ENCODE peak calls at places on chromosome 6, in eight cellular contexts. N is smooth muscle cell of the brain vasculature; U is iris pigment epithelial cell; C is non-pigmented ciliary epithelial cell; X is activated naive CD4-positive, alpha-beta T cell treated with anti-CD3 and anti-CD28 coated beads for 36 hours; T is stimulated activated CD8-positive, alpha-beta memory T cell treated with anti-CD3 and anti-CD28 coated beads, Interleukin-7, amount 100 ng/mL, for 24 hours; D is GM18507; E is activated CD8-positive, alpha-beta memory T cell treated with anti-CD3 and anti-CD28 coated beads for 48 hours. B is an unnamed sample.

GRCh38 chr6:143055213-143055612 is 5.5 kb upstream of the AIG1 start:
- DNase-seq in N (no peak), U (no peak), C (no peak), X (no peak), T (no peak), D (no peak), E (no peak), B (no peak)

GRCh38 chr6:107102414-107102805 is 12.9 kb downstream of the BEND3 start:
- DNase-seq in N (no peak), U (no peak), C (no peak), X (no peak), T (no peak), D (no peak), E (no peak), B (no peak)

GRCh38 chr6:53857318-53858094 is 62.7 kb downstream of the LRRC1 start:
- DNase-seq in N (no peak), U (no peak), C (no peak), X (no peak), T (no peak), D (no peak), E (no peak), B (no peak)

GRCh38 chr6:53603381-53604121 is 58.6 kb upstream of the GCLC start:
- DNase-seq in N (peak), U (peak), C (no peak), X (no peak), T (no peak), D (no peak), E (no peak), B (no peak)

GRCh38 chr6:169189686-169190085 is 64.0 kb downstream of the THBS2 start:
- DNase-seq in N (no peak), U (no peak), C (no peak), X (no peak), T (no peak), D (no peak), E (no peak), B (no peak)

GRCh38 chr6:109360791-109361190 is 21.5 kb downstream of the CD164 start:
- DNase-seq in N (no peak), U (no peak), C (no peak), X (no peak), T (no peak), D (no peak), E (no peak), B (no peak)

GRCh38 chr6:167119680-167120556 is 3.0 kb upstream of the CCR6 start:
- DNase-seq in N (no peak), U (no peak), C (no peak), X (peak), T (no peak), D (no peak), E (no peak), B (no peak)

GRCh38 chr6:150263765-150264415 is 104.9 kb upstream of the IYD start:
- DNase-seq in N (no peak), U (no peak), C (no peak), X (peak), T (no peak), D (no peak), E (no peak), B (no peak)

GRCh38 chr6:108114861-108115597 is 40.5 kb upstream of the OSTM1 start:
- DNase-seq in N (no peak), U (peak), C (peak), X (peak), T (no peak), D (no peak), E (no peak), B (peak)

GRCh38 chr6:161367472-161367871 is 93.6 kb upstream of the AGPAT4 start:
- DNase-seq in N (no peak), U (no peak), C (no peak), X (no peak), T (no peak), D (no peak), E (no peak), B (no peak)

GRCh38 chr6:150934380-150934779 is 68.9 kb downstream of the MTHFD1L start:
- DNase-seq in N (no peak), U (peak), C (peak), X (no peak), T (no peak), D (no peak), E (no peak), B (peak)

GRCh38 chr6:26363882-26364825 is 844 bp upstream of the BTN3A2 start:
- DNase-seq in N (no peak), U (no peak), C (no peak), X (peak), T (no peak), D (no peak), E (no peak), B (peak)